ENCODE peak calls at places on chromosomes 12 and 14, in ten cellular contexts. One of them, this sample, is unnamed.

GRCh38 chr12:131311764-131312163 is 358.1 kb downstream of the ADGRD1 start:
- DNase-seq in H1: no peak
- DNase-seq in OCI-LY7: no peak
- DNase-seq in SK-N-SH: no peak
- DNase-seq in mesenchymal stem cell: no peak
- DNase-seq in endothelial cell of umbilical vein: no peak
- DNase-seq in HepG2: no peak
- DNase-seq in fibroblast of lung: no peak
- DNase-seq in GM23338: peak
- DNase-seq in GM23248: no peak
- DNase-seq in this sample: no peak

GRCh38 chr12:132649226-132649945 is 30.8 kb downstream of the P2RX2 start:
- DNase-seq in H1: no peak
- DNase-seq in OCI-LY7: no peak
- DNase-seq in SK-N-SH: no peak
- DNase-seq in mesenchymal stem cell: no peak
- DNase-seq in endothelial cell of umbilical vein: no peak
- DNase-seq in HepG2: no peak
- DNase-seq in fibroblast of lung: no peak
- DNase-seq in GM23338: no peak
- DNase-seq in GM23248: no peak
- DNase-seq in this sample: no peak

GRCh38 chr14:63901434-63902085 is 48.8 kb downstream of the SYNE2 start:
- DNase-seq in H1: no peak
- DNase-seq in OCI-LY7: no peak
- DNase-seq in SK-N-SH: no peak
- DNase-seq in mesenchymal stem cell: peak
- DNase-seq in endothelial cell of umbilical vein: no peak
- DNase-seq in HepG2: no peak
- DNase-seq in fibroblast of lung: peak
- DNase-seq in GM23338: no peak
- DNase-seq in GM23248: peak
- DNase-seq in this sample: no peak

GRCh38 chr12:15754233-15754632 is 35.0 kb downstream of the EPS8 start:
- DNase-seq in H1: no peak
- DNase-seq in OCI-LY7: no peak
- DNase-seq in SK-N-SH: no peak
- DNase-seq in mesenchymal stem cell: peak
- DNase-seq in endothelial cell of umbilical vein: peak
- DNase-seq in HepG2: no peak
- DNase-seq in fibroblast of lung: peak
- DNase-seq in GM23338: no peak
- DNase-seq in GM23248: peak
- DNase-seq in this sample: no peak

GRCh38 chr12:24780969-24781368 is 167.9 kb downstream of the BCAT1 start:
- DNase-seq in H1: no peak
- DNase-seq in OCI-LY7: peak
- DNase-seq in SK-N-SH: peak
- DNase-seq in mesenchymal stem cell: no peak
- DNase-seq in endothelial cell of umbilical vein: no peak
- DNase-seq in HepG2: no peak
- DNase-seq in fibroblast of lung: peak
- DNase-seq in GM23338: peak
- DNase-seq in GM23248: peak
- DNase-seq in this sample: peak

GRCh38 chr14:32372154-32372553 is 43.1 kb downstream of the AKAP6 start:
- DNase-seq in H1: no peak
- DNase-seq in OCI-LY7: no peak
- DNase-seq in SK-N-SH: no peak
- DNase-seq in mesenchymal stem cell: peak
- DNase-seq in endothelial cell of umbilical vein: peak
- DNase-seq in HepG2: no peak
- DNase-seq in fibroblast of lung: peak
- DNase-seq in GM23338: no peak
- DNase-seq in GM23248: peak
- DNase-seq in this sample: peak

GRCh38 chr12:5083955-5084849 is 40.5 kb downstream of the KCNA5 start:
- DNase-seq in H1: peak
- DNase-seq in OCI-LY7: peak
- DNase-seq in SK-N-SH: peak
- DNase-seq in mesenchymal stem cell: peak
- DNase-seq in endothelial cell of umbilical vein: peak
- DNase-seq in HepG2: peak
- DNase-seq in fibroblast of lung: peak
- DNase-seq in GM23338: peak
- DNase-seq in GM23248: peak
- DNase-seq in this sample: peak

GRCh38 chr12:24175949-24176348 is 226.5 kb upstream of the SOX5 start:
- DNase-seq in H1: no peak
- DNase-seq in OCI-LY7: no peak
- DNase-seq in SK-N-SH: no peak
- DNase-seq in mesenchymal stem cell: no peak
- DNase-seq in endothelial cell of umbilical vein: no peak
- DNase-seq in HepG2: no peak
- DNase-seq in fibroblast of lung: no peak
- DNase-seq in GM23338: no peak
- DNase-seq in GM23248: no peak
- DNase-seq in this sample: no peak

GRCh38 chr12:121086896-121087295 is 45.8 kb upstream of the P2RX7 start:
- DNase-seq in H1: no peak
- DNase-seq in OCI-LY7: no peak
- DNase-seq in SK-N-SH: no peak
- DNase-seq in mesenchymal stem cell: no peak
- DNase-seq in endothelial cell of umbilical vein: no peak
- DNase-seq in HepG2: no peak
- DNase-seq in fibroblast of lung: no peak
- DNase-seq in GM23338: no peak
- DNase-seq in GM23248: no peak
- DNase-seq in this sample: no peak

GRCh38 chr12:121089031-121089812 is 43.5 kb upstream of the P2RX7 start:
- DNase-seq in H1: peak
- DNase-seq in OCI-LY7: no peak
- DNase-seq in SK-N-SH: no peak
- DNase-seq in mesenchymal stem cell: no peak
- DNase-seq in endothelial cell of umbilical vein: no peak
- DNase-seq in HepG2: peak
- DNase-seq in fibroblast of lung: no peak
- DNase-seq in GM23338: peak
- DNase-seq in GM23248: no peak
- DNase-seq in this sample: no peak

GRCh38 chr12:121089813-121090430 is 42.8 kb upstream of the P2RX7 start:
- DNase-seq in H1: peak
- DNase-seq in OCI-LY7: no peak
- DNase-seq in SK-N-SH: no peak
- DNase-seq in mesenchymal stem cell: no peak
- DNase-seq in endothelial cell of umbilical vein: no peak
- DNase-seq in HepG2: no peak
- DNase-seq in fibroblast of lung: no peak
- DNase-seq in GM23338: no peak
- DNase-seq in GM23248: no peak
- DNase-seq in this sample: no peak

GRCh38 chr12:121087467-121088207 is 45.0 kb upstream of the P2RX7 start:
- DNase-seq in H1: peak
- DNase-seq in OCI-LY7: no peak
- DNase-seq in SK-N-SH: no peak
- DNase-seq in mesenchymal stem cell: peak
- DNase-seq in endothelial cell of umbilical vein: no peak
- DNase-seq in HepG2: no peak
- DNase-seq in fibroblast of lung: no peak
- DNase-seq in GM23338: no peak
- DNase-seq in GM23248: peak
- DNase-seq in this sample: no peak

DNA sequence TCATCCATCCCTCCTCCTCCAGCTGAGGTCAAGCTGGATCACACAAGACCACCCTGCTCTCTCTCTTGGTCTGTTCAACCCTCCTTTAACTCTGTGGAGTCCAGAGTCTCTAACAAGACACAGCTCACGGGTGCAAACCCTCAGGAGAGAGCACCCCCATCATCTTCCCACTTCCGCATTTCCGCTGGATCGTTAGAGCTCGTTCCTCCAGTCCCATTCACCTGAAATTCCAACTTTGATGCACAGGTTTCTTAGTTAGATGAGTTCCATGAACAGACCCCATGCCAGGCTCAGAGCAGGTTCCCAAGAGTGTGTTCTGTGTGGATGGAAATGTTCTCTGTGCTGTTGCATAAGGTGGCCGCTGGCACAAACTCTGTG is 44.5 kb upstream of the P2RX7 start:
- DNase-seq in H1: peak
- DNase-seq in OCI-LY7: no peak
- DNase-seq in SK-N-SH: no peak
- DNase-seq in mesenchymal stem cell: no peak
- DNase-seq in endothelial cell of umbilical vein: no peak
- DNase-seq in HepG2: no peak
- DNase-seq in fibroblast of lung: no peak
- DNase-seq in GM23338: no peak
- DNase-seq in GM23248: no peak
- DNase-seq in this sample: no peak
- H2AFZ ChIP-seq in H1: no peak
- H2AFZ ChIP-seq in OCI-LY7: no peak
- H2AFZ ChIP-seq in SK-N-SH: no peak
- H2AFZ ChIP-seq in mesenchymal stem cell: no peak
- H2AFZ ChIP-seq in endothelial cell of umbilical vein: no peak
- H2AFZ ChIP-seq in HepG2: no peak
- H2AFZ ChIP-seq in fibroblast of lung: no peak
- H2AFZ ChIP-seq in GM23338: peak
- H2AFZ ChIP-seq in GM23248: no peak
- H2AFZ ChIP-seq in this sample: no peak

GRCh38 chr12:50268482-50268881 is 14.8 kb downstream of the LIMA1 start:
- DNase-seq in H1: no peak
- DNase-seq in OCI-LY7: no peak
- DNase-seq in SK-N-SH: no peak
- DNase-seq in mesenchymal stem cell: no peak
- DNase-seq in endothelial cell of umbilical vein: no peak
- DNase-seq in HepG2: no peak
- DNase-seq in fibroblast of lung: no peak
- DNase-seq in GM23338: no peak
- DNase-seq in GM23248: no peak
- DNase-seq in this sample: no peak
- H2AFZ ChIP-seq in H1: no peak
- H2AFZ ChIP-seq in OCI-LY7: no peak
- H2AFZ ChIP-seq in SK-N-SH: no peak
- H2AFZ ChIP-seq in mesenchymal stem cell: no peak
- H2AFZ ChIP-seq in endothelial cell of umbilical vein: no peak
- H2AFZ ChIP-seq in HepG2: no peak
- H2AFZ ChIP-seq in fibroblast of lung: no peak
- H2AFZ ChIP-seq in GM23338: no peak
- H2AFZ ChIP-seq in GM23248: no peak
- H2AFZ ChIP-seq in this sample: no peak

GRCh38 chr14:59314019-59314608 is 125.6 kb downstream of the DAAM1 start:
- DNase-seq in H1: no peak
- DNase-seq in OCI-LY7: no peak
- DNase-seq in SK-N-SH: no peak
- DNase-seq in mesenchymal stem cell: no peak
- DNase-seq in endothelial cell of umbilical vein: no peak
- DNase-seq in HepG2: peak
- DNase-seq in fibroblast of lung: no peak
- DNase-seq in GM23338: no peak
- DNase-seq in GM23248: no peak
- DNase-seq in this sample: peak

GRCh38 chr14:59313063-59314018 is 124.9 kb downstream of the DAAM1 start:
- DNase-seq in H1: no peak
- DNase-seq in OCI-LY7: no peak
- DNase-seq in SK-N-SH: no peak
- DNase-seq in mesenchymal stem cell: no peak
- DNase-seq in endothelial cell of umbilical vein: no peak
- DNase-seq in HepG2: peak
- DNase-seq in fibroblast of lung: no peak
- DNase-seq in GM23338: no peak
- DNase-seq in GM23248: no peak
- DNase-seq in this sample: no peak

GRCh38 chr14:59310644-59311043 is 122.2 kb downstream of the DAAM1 start:
- DNase-seq in H1: no peak
- DNase-seq in OCI-LY7: peak
- DNase-seq in SK-N-SH: no peak
- DNase-seq in mesenchymal stem cell: peak
- DNase-seq in endothelial cell of umbilical vein: no peak
- DNase-seq in HepG2: no peak
- DNase-seq in fibroblast of lung: peak
- DNase-seq in GM23338: no peak
- DNase-seq in GM23248: no peak
- DNase-seq in this sample: peak

GRCh38 chr14:59309291-59309900 is 120.9 kb downstream of the DAAM1 start:
- DNase-seq in H1: no peak
- DNase-seq in OCI-LY7: no peak
- DNase-seq in SK-N-SH: no peak
- DNase-seq in mesenchymal stem cell: no peak
- DNase-seq in endothelial cell of umbilical vein: peak
- DNase-seq in HepG2: no peak
- DNase-seq in fibroblast of lung: peak
- DNase-seq in GM23338: no peak
- DNase-seq in GM23248: no peak
- DNase-seq in this sample: no peak

GRCh38 chr14:59311723-59312122 is 123.3 kb downstream of the DAAM1 start:
- DNase-seq in H1: no peak
- DNase-seq in OCI-LY7: no peak
- DNase-seq in SK-N-SH: no peak
- DNase-seq in mesenchymal stem cell: no peak
- DNase-seq in endothelial cell of umbilical vein: no peak
- DNase-seq in HepG2: no peak
- DNase-seq in fibroblast of lung: no peak
- DNase-seq in GM23338: no peak
- DNase-seq in GM23248: no peak
- DNase-seq in this sample: no peak
- H2AFZ ChIP-seq in H1: no peak
- H2AFZ ChIP-seq in OCI-LY7: no peak
- H2AFZ ChIP-seq in SK-N-SH: no peak
- H2AFZ ChIP-seq in mesenchymal stem cell: no peak
- H2AFZ ChIP-seq in endothelial cell of umbilical vein: no peak
- H2AFZ ChIP-seq in HepG2: no peak
- H2AFZ ChIP-seq in fibroblast of lung: no peak
- H2AFZ ChIP-seq in GM23338: no peak
- H2AFZ ChIP-seq in GM23248: no peak
- H2AFZ ChIP-seq in this sample: no peak

GRCh38 chr14:52314521-52315354 is 626 bp downstream of the PTGER2 start:
- DNase-seq in H1: peak
- DNase-seq in OCI-LY7: no peak
- DNase-seq in SK-N-SH: peak
- DNase-seq in mesenchymal stem cell: peak
- DNase-seq in endothelial cell of umbilical vein: peak
- DNase-seq in HepG2: no peak
- DNase-seq in fibroblast of lung: peak
- DNase-seq in GM23338: peak
- DNase-seq in GM23248: peak
- DNase-seq in this sample: no peak

GRCh38 chr14:52312872-52313492 is 1.1 kb upstream of the PTGER2 start:
- DNase-seq in H1: no peak
- DNase-seq in OCI-LY7: no peak
- DNase-seq in SK-N-SH: no peak
- DNase-seq in mesenchymal stem cell: peak
- DNase-seq in endothelial cell of umbilical vein: no peak
- DNase-seq in HepG2: no peak
- DNase-seq in fibroblast of lung: peak
- DNase-seq in GM23338: no peak
- DNase-seq in GM23248: peak
- DNase-seq in this sample: no peak

GRCh38 chr14:52315355-52315718 is 1.2 kb downstream of the PTGER2 start:
- DNase-seq in H1: no peak
- DNase-seq in OCI-LY7: no peak
- DNase-seq in SK-N-SH: no peak
- DNase-seq in mesenchymal stem cell: peak
- DNase-seq in endothelial cell of umbilical vein: no peak
- DNase-seq in HepG2: no peak
- DNase-seq in fibroblast of lung: no peak
- DNase-seq in GM23338: peak
- DNase-seq in GM23248: peak
- DNase-seq in this sample: no peak

GRCh38 chr14:52313493-52313881 is 625 bp upstream of the PTGER2 start:
- DNase-seq in H1: no peak
- DNase-seq in OCI-LY7: no peak
- DNase-seq in SK-N-SH: no peak
- DNase-seq in mesenchymal stem cell: peak
- DNase-seq in endothelial cell of umbilical vein: peak
- DNase-seq in HepG2: no peak
- DNase-seq in fibroblast of lung: no peak
- DNase-seq in GM23338: peak
- DNase-seq in GM23248: peak
- DNase-seq in this sample: no peak

DNA sequence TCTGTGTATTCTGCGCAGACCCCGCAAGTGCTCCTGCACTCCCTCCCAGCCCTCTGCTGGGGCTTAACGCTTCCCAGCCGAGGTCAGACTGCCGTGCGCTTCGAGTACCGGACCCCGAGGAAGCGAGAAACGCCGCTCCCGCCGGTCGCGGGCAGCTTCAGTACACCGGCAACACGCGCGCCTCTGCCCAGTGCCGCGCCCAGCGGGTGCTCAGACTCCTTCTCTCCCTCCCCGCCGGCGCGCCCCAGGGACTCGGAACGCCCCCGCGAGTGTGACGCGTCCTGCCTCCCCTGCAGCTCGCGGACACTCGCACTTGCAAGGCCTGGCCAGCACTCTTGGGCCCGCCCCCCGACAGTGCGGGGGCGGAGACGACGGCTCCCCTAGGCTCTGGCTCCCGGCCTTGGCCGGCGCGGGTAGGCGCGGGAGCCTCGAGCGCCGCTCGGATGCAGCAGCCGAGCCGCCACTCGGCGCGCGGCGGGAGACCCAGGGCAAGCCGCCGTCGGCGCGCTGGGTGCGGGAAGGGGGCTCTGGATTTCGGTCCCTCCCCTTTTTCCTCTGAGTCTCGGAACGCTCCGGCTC is at the start of gene PTGER2:
- DNase-seq in H1: no peak
- DNase-seq in OCI-LY7: no peak
- DNase-seq in SK-N-SH: peak
- DNase-seq in mesenchymal stem cell: peak
- DNase-seq in endothelial cell of umbilical vein: peak
- DNase-seq in HepG2: no peak
- DNase-seq in fibroblast of lung: peak
- DNase-seq in GM23338: peak
- DNase-seq in GM23248: peak
- DNase-seq in this sample: peak
- H2AFZ ChIP-seq in H1: peak
- H2AFZ ChIP-seq in OCI-LY7: no peak
- H2AFZ ChIP-seq in SK-N-SH: peak
- H2AFZ ChIP-seq in mesenchymal stem cell: peak
- H2AFZ ChIP-seq in endothelial cell of umbilical vein: peak
- H2AFZ ChIP-seq in HepG2: no peak
- H2AFZ ChIP-seq in fibroblast of lung: peak
- H2AFZ ChIP-seq in GM23338: peak
- H2AFZ ChIP-seq in GM23248: peak
- H2AFZ ChIP-seq in this sample: peak

This sample was measured in PC-3.